ENCODE peak calls at places on chromosomes 6 and 20, in five cellular contexts. E is CD8-positive, alpha-beta T cell; D is effector memory CD4-positive, alpha-beta T cell; S is CD8-positive, alpha-beta memory T cell; K is mesenchymal stem cell. O is an unnamed sample.

GRCh38 chr6:33452496-33452895 is 1.9 kb upstream of the ZBTB9 start:
- DNase-seq in E (no peak), S (no peak), D (no peak), K (no peak), O (no peak)

GRCh38 chr6:164825386-164825785 is 484.0 kb downstream of the C6orf118 start:
- DNase-seq in E (no peak), K (no peak), S (no peak), D (no peak), O (no peak)

GRCh38 chr6:129183039-129183438 is 300.1 kb downstream of the LAMA2 start:
- DNase-seq in D (no peak), K (no peak), S (no peak), E (no peak), O (no peak)

GRCh38 chr6:4727671-4728435 is 48.4 kb upstream of the CDYL start:
- DNase-seq in D (no peak), E (no peak), K (peak; percentile 93), S (no peak), O (no peak)

GRCh38 chr20:33518071-33518470 is 28.2 kb downstream of the CBFA2T2 start:
- DNase-seq in K (peak; percentile 81), D (no peak), S (no peak), E (no peak), O (no peak)

GRCh38 chr6:113476937-113477839 is 380.0 kb upstream of the MARCKS start:
- DNase-seq in D (no peak), S (no peak), K (no peak), E (no peak), O (no peak)

GRCh38 chr6:38588631-38589366 is 50.9 kb downstream of the BTBD9 start:
- DNase-seq in D (no peak), S (no peak), K (peak; percentile 65), E (no peak), O (no peak)

GRCh38 chr20:60137657-60138245 is 179.5 kb downstream of the CDH26 start:
- DNase-seq in D (peak; percentile 5), K (no peak), S (peak; percentile 9), E (no peak), O (no peak)

GRCh38 chr6:14584450-14584849 is 466.9 kb downstream of the CD83 start:
- DNase-seq in D (no peak), S (no peak), E (no peak), K (no peak), O (no peak)

GRCh38 chr6:28922004-28922840 is 1.6 kb downstream of the TRIM27 start:
- DNase-seq in S (no peak), E (no peak), D (no peak), K (peak; percentile 51), O (no peak)

GRCh38 chr6:38027685-38028373 is 208.3 kb downstream of the ZFAND3 start:
- DNase-seq in S (no peak), E (no peak), K (peak; percentile 32), D (no peak), O (no peak)

DNA sequence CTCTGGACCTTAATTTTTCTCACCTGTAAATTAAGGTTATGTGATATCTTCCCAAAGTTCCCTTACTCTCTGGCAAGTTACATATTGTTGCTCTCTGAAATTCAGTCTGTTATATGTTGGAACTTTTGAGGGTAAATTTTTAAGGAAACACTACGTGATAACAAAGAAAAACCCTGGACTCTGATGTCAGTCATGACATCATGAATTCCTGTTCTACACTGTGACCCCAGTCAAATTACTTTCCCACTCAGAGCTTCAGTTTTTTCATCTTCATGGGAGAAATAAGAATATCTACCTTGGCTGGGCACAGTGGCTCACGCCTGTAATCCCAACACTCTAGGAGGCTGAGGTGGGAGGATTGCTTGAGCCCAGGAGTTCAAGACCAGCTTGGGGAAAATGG is 164.6 kb upstream of the RALGAPA2 start:
- DNase-seq in S (no peak), D (no peak), K (no peak), E (no peak), O (no peak)
- H3K27me3 ChIP-seq in S (no peaks in the 10 kb centered on the region), D (no peaks in the 10 kb centered on the region), K (no peaks in the 10 kb centered on the region), E (peaks cover 5% of the 10 kb centered on the region), O (peaks cover 6% of the 10 kb centered on the region)

GRCh38 chr6:97055743-97056142 is 131.2 kb downstream of the KLHL32 start:
- DNase-seq in D (no peak), K (no peak), E (no peak), S (no peak), O (no peak)
- H3K4me3 ChIP-seq in D (no peak overlapping the region), K (no peak overlapping the region), E (no peak overlapping the region), S (no peak overlapping the region), O (no peak overlapping the region)

GRCh38 chr6:26233608-26234420 is 131.2 kb upstream of the BTN3A2 start:
- DNase-seq in D (peak; percentile 55), K (peak; percentile 81), E (peak; percentile 50), S (peak; percentile 81), O (peak; percentile 51)
- H3K27me3 ChIP-seq in D (no peaks in the 10 kb centered on the region), K (no peaks in the 10 kb centered on the region), E (no peaks in the 10 kb centered on the region), S (no peaks in the 10 kb centered on the region), O (no peaks in the 10 kb centered on the region)

DNA sequence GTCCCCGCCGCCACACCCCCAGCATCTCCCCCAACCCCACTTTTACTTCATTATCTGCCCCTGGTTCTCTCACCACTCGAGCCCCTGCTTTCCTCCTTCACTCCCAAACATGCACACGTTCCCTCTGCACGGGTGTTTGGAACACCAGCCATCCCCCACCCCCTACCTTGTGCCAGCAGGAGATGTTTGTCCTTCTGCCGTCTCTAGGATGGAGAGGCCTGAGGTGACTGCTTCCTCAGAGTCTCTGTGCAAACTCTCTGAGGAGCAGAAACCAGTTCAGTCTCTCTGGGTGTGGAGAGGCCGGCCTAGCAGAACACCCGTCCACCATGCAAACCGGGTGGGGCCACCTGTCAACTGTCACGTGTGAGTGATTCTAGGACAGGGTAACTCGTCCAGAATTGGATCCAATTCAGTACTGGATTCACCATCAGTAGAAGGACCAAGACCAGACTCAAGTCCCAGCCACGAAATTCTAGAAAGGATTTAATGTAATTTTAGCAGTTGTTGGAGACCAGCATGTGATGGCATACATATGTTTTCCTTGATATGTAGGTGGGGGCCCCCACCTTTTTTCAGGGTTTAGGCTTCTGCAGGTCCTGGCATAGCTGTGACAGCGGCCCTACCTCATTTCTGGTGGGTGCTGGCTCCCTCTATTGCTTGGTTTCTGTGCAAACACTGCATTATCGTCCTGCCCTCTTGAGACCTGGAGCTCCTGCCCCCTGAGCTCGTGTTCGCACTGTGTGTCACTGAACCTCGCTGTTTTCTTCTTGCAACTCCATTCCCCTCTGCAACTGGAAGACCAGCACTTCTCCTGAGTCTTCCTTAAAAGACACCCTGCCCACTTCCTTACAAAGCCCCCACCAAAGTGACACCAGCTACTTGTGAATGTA is at the start of gene RAET1E:
- DNase-seq in E (no peak), D (no peak), K (no peak), S (no peak), O (no peak)
- H3K4me3 ChIP-seq in E (no peak within 1 kb of the TSS), D (no peak within 1 kb of the TSS), K (peak within 1 kb of the TSS; percentile 74), S (no peak within 1 kb of the TSS), O (no peak within 1 kb of the TSS)

GRCh38 chr6:126811307-126811706 is 307.2 kb upstream of the RSPO3 start:
- DNase-seq in E (no peak), S (no peak), D (no peak), K (no peak), O (no peak)

GRCh38 chr6:126812651-126813050 is 305.8 kb upstream of the RSPO3 start:
- DNase-seq in D (no peak), S (no peak), E (no peak), K (peak; percentile 6), O (no peak)
- H3K27me3 ChIP-seq in D (no peaks in the 10 kb centered on the region), S (no peaks in the 10 kb centered on the region), E (no peaks in the 10 kb centered on the region), K (no peaks in the 10 kb centered on the region), O (no peaks in the 10 kb centered on the region)

GRCh38 chr6:149751239-149751638 is 1.7 kb downstream of the PCMT1 start:
- DNase-seq in E (no peak), S (no peak), K (no peak), D (no peak), O (no peak)
- H3K4me3 ChIP-seq in E (no peak overlapping the region), S (no peak overlapping the region), K (peak overlapping the region; percentile 88), D (no peak overlapping the region), O (no peak overlapping the region)

DNA sequence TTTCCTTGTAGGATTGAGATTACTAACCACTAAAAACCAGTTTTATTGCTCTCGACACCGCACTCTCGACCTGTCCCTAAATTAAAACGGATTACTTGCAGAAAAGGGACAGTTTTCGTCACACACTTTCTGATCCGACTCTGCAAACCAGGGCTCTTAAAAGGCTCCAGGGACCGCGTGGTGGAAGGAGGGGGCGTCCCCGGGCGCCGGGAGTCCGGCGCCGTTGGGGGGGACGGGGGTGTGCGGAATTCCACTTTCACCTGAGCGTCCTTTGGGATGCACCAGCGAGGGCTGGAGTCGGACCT is 695 bp downstream of the MAK start:
- DNase-seq in D (no peak), S (peak; percentile 40), E (no peak), K (peak; percentile 35), O (peak; percentile 26)
- H3K27me3 ChIP-seq in D (peaks cover 26% of the 10 kb centered on the region), S (peaks cover 18% of the 10 kb centered on the region), E (peaks cover 11% of the 10 kb centered on the region), K (peaks cover 23% of the 10 kb centered on the region), O (peaks cover 25% of the 10 kb centered on the region)

GRCh38 chr20:309841-310644 is 12.7 kb downstream of the ZCCHC3 start:
- DNase-seq in K (peak; percentile 100), S (peak; percentile 82), E (no peak), D (peak; percentile 65), O (peak; percentile 89)
- H3K4me3 ChIP-seq in K (peak overlapping the region; percentile 78), S (peak overlapping the region; percentile 34), E (peak overlapping the region; percentile 59), D (peak overlapping the region; percentile 23), O (no peak overlapping the region)

GRCh38 chr6:106380407-106380806 is 19.9 kb downstream of the CRYBG1 start:
- DNase-seq in D (no peak), K (no peak), E (no peak), S (no peak), O (no peak)
- H3K27me3 ChIP-seq in D (no peaks in the 10 kb centered on the region), K (peaks cover 4% of the 10 kb centered on the region), E (no peaks in the 10 kb centered on the region), S (no peaks in the 10 kb centered on the region), O (peaks cover 5% of the 10 kb centered on the region)

GRCh38 chr6:27890351-27891299 is 21.6 kb downstream of the OR2B2 start:
- DNase-seq in K (peak; percentile 97), S (peak; percentile 82), D (peak; percentile 72), E (peak; percentile 64), O (peak; percentile 89)
- H3K4me3 ChIP-seq in K (peak overlapping the region; percentile 81), S (peak overlapping the region; percentile 67), D (peak overlapping the region; percentile 37), E (peak overlapping the region; percentile 42), O (peak overlapping the region; percentile 73)